ENCODE peak calls at places on chromosomes 5 and 9, in nine cellular contexts. J is stomach, A is esophagus squamous epithelium, E is astrocyte, W is tibial nerve, P is trophoblast cell, Y is RWPE2, O is uterus, I is HAP-1. B is an unnamed sample.

GRCh38 chr5:28766565-28767158 is 1728.3 kb upstream of the CDH9 start:
- DNase-seq in O (no peak), A (no peak), I (peak; percentile 45), Y (no peak), P (peak; percentile 3), E (peak; percentile 7), W (peak; percentile 7), J (no peak), B (no peak)

GRCh38 chr5:133326361-133326760 is 274.5 kb downstream of the HSPA4 start:
- DNase-seq in P (no peak), Y (no peak), W (no peak), I (no peak), O (no peak), J (no peak), E (no peak), A (no peak), B (no peak)

GRCh38 chr5:135008556-135008955 is 25.5 kb downstream of the PITX1 start:
- DNase-seq in Y (no peak), O (no peak), J (no peak), I (no peak), A (no peak), E (no peak), W (no peak), P (no peak), B (no peak)

GRCh38 chr9:88173378-88173999 is 35.2 kb upstream of the SPATA31C2 start:
- DNase-seq in J (no peak), Y (no peak), W (peak; percentile 34), A (no peak), O (no peak), P (peak; percentile 65), E (peak; percentile 51), I (peak; percentile 61), B (peak; percentile 45)

GRCh38 chr9:75640250-75640649 is 250.2 kb upstream of the PCSK5 start:
- DNase-seq in I (no peak), P (no peak), J (no peak), Y (no peak), O (no peak), A (no peak), E (no peak), W (no peak), B (no peak)

GRCh38 chr5:180486636-180487149 is 7.5 kb upstream of the CNOT6 start:
- DNase-seq in W (no peak), J (no peak), Y (peak; percentile 45), E (no peak), P (no peak), O (no peak), A (no peak), I (no peak), B (no peak)

GRCh38 chr9:2872941-2873323 is 29.0 kb upstream of the PUM3 start:
- DNase-seq in J (no peak), O (no peak), E (no peak), Y (no peak), P (no peak), A (no peak), I (no peak), W (no peak), B (no peak)

GRCh38 chr9:87599901-87600610 is 102.4 kb downstream of the DAPK1 start:
- DNase-seq in O (peak; percentile 35), W (no peak), I (no peak), J (no peak), P (no peak), A (no peak), Y (no peak), E (peak; percentile 93), B (no peak)

DNA sequence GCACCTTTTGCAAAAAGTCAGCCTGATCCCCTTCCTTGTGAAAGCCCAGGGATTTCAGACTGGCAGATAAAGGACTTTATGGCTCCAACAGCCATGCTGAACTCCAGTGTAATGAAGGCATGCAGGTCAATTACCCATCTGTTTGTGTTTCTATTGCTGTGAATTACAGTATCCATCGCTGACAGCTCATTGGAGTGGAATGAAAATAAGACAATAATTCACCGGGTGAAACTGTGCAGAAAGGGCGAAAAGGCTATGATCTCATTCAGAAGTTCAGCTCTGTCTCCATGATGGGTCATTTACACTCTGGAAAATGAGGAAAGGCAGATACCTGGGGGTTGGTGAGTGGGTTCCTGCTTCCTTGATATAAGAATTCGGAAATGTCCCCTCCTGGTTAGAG is 148.0 kb downstream of the BRINP1 start:
- DNase-seq in A (no peak), J (no peak), O (no peak), P (no peak), E (no peak), W (no peak), I (no peak), Y (no peak), B (no peak)
- H3K36me3 ChIP-seq in A (no peaks in the 10 kb centered on the region), J (no peaks in the 10 kb centered on the region), O (no peaks in the 10 kb centered on the region), P (no peaks in the 10 kb centered on the region), E (no peaks in the 10 kb centered on the region), W (no peaks in the 10 kb centered on the region), I (no peaks in the 10 kb centered on the region), Y (no peaks in the 10 kb centered on the region), B (no peaks in the 10 kb centered on the region)

GRCh38 chr5:109853362-109853761 is 163.6 kb downstream of the MAN2A1 start:
- DNase-seq in J (no peak), E (peak; percentile 45), W (no peak), Y (no peak), A (no peak), O (no peak), P (no peak), I (no peak), B (no peak)
- H3K36me3 ChIP-seq in J (peaks cover 71% of the 10 kb centered on the region), E (peaks cover 21% of the 10 kb centered on the region), W (no peaks in the 10 kb centered on the region), Y (peaks cover 68% of the 10 kb centered on the region), A (peaks cover 78% of the 10 kb centered on the region), O (no peaks in the 10 kb centered on the region), P (peaks cover 6% of the 10 kb centered on the region), I (peaks cover 12% of the 10 kb centered on the region), B (no peaks in the 10 kb centered on the region)

GRCh38 chr5:88807327-88807726 is 75.7 kb downstream of the MEF2C start:
- DNase-seq in A (no peak), I (no peak), J (no peak), Y (no peak), W (no peak), P (no peak), E (no peak), O (no peak), B (no peak)
- H3K36me3 ChIP-seq in A (no peaks in the 10 kb centered on the region), I (peaks cover 4% of the 10 kb centered on the region), J (peaks cover 6% of the 10 kb centered on the region), Y (no peaks in the 10 kb centered on the region), W (no peaks in the 10 kb centered on the region), P (no peaks in the 10 kb centered on the region), E (no peaks in the 10 kb centered on the region), O (no peaks in the 10 kb centered on the region), B (no peaks in the 10 kb centered on the region)

DNA sequence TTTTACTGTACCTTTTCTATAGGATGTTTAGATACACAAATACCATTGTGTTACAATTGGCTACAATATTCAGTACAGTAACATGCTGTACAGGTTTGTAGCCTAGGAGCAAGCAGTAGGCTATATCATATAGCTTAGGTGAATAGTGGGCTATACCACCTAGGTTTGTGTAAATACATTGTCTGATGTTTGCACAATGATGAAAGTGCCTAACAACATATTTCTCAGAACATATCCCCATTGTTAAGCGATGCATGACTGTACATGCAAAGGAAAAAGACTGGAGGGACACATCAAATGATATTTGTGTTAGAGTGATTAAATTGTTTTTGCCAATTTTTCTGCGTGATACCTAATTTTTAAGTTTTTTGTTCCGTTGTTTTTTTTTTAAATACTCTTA is 5.3 kb downstream of the CHMP5 start:
- DNase-seq in P (no peak), A (no peak), J (no peak), E (no peak), W (no peak), O (no peak), Y (no peak), I (no peak), B (no peak)
- H3K36me3 ChIP-seq in P (peaks cover 16% of the 10 kb centered on the region), A (peaks cover 92% of the 10 kb centered on the region), J (peaks cover 89% of the 10 kb centered on the region), E (peaks cover 42% of the 10 kb centered on the region), W (peaks cover 3% of the 10 kb centered on the region), O (no peaks in the 10 kb centered on the region), Y (peaks cover 91% of the 10 kb centered on the region), I (peaks cover 52% of the 10 kb centered on the region), B (peaks cover 44% of the 10 kb centered on the region)

GRCh38 chr9:124409410-124409809 is 5.8 kb downstream of the PSMB7 start:
- DNase-seq in A (no peak), O (no peak), W (no peak), Y (no peak), I (no peak), J (no peak), P (no peak), E (no peak), B (no peak)
- H3K36me3 ChIP-seq in A (peaks cover 100% of the 10 kb centered on the region), O (no peaks in the 10 kb centered on the region), W (no peaks in the 10 kb centered on the region), Y (peaks cover 100% of the 10 kb centered on the region), I (peaks cover 83% of the 10 kb centered on the region), J (peaks cover 97% of the 10 kb centered on the region), P (peaks cover 21% of the 10 kb centered on the region), E (peaks cover 56% of the 10 kb centered on the region), B (peaks cover 50% of the 10 kb centered on the region)

GRCh38 chr9:93082841-93083411 is 13.1 kb upstream of the CARD19 start:
- DNase-seq in W (no peak), Y (no peak), J (no peak), P (no peak), I (no peak), E (no peak), A (no peak), O (peak; percentile 14), B (no peak)
- H3K36me3 ChIP-seq in W (no peaks in the 10 kb centered on the region), Y (no peaks in the 10 kb centered on the region), J (peaks cover 5% of the 10 kb centered on the region), P (no peaks in the 10 kb centered on the region), I (no peaks in the 10 kb centered on the region), E (no peaks in the 10 kb centered on the region), A (no peaks in the 10 kb centered on the region), O (no peaks in the 10 kb centered on the region), B (peaks cover 41% of the 10 kb centered on the region)

GRCh38 chr9:93121316-93122241 is 12.5 kb downstream of the NINJ1 start:
- DNase-seq in E (no peak), A (no peak), J (no peak), O (no peak), P (no peak), Y (peak; percentile 58), I (no peak), W (no peak), B (no peak)
- H3K36me3 ChIP-seq in E (no peaks in the 10 kb centered on the region), A (peaks cover 46% of the 10 kb centered on the region), J (peaks cover 49% of the 10 kb centered on the region), O (no peaks in the 10 kb centered on the region), P (peaks cover 25% of the 10 kb centered on the region), Y (peaks cover 5% of the 10 kb centered on the region), I (no peaks in the 10 kb centered on the region), W (no peaks in the 10 kb centered on the region), B (peaks cover 3% of the 10 kb centered on the region)

DNA sequence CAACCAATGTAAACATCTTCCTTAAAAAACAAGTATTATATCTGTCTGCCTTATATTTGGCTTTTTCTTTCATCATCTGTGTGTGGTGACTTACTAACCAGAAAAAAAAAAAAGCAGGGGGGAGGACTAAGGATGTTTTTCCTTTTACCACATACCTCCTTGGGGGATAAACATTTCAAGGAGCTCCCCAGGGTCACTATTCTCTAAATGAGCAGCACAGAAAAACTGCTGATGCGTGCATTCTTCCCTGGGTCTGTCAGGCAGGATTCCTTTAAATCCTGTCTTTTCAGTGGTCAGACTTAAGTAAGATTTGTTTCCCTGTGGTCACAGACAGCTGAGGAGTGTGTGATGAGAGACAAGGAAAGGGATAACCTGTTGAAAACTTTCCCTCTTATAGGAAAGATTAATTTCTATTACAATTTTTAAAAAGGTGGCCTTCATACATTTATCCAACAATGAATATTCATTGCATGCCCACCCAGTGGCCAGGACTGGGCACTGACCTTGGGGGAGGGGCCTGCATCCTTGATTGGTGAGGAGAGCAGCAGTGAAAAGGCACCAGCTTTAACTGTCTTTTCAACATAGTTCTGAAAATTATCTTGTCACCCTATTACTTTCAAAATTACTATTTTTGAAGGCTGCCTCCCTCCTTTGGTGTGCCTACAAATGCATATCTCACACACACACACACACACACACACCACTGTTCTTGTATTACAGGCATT is 123.1 kb downstream of the TLE4 start:
- DNase-seq in J (no peak), A (no peak), W (no peak), E (peak; percentile 91), Y (no peak), P (peak; percentile 35), O (no peak), I (no peak), B (no peak)
- H3K36me3 ChIP-seq in J (no peaks in the 10 kb centered on the region), A (no peaks in the 10 kb centered on the region), W (no peaks in the 10 kb centered on the region), E (no peaks in the 10 kb centered on the region), Y (no peaks in the 10 kb centered on the region), P (peaks cover 2% of the 10 kb centered on the region), O (no peaks in the 10 kb centered on the region), I (no peaks in the 10 kb centered on the region), B (no peaks in the 10 kb centered on the region)